ENCODE peak calls at places on chromosomes 11 and 22, in six cellular contexts. U is AG20443; T is KBM-7; P is stimulated activated CD8-positive, alpha-beta memory T cell treated with anti-CD3 and anti-CD28 coated beads, Interleukin-15, amount 100 ng/mL, for 4 hours; Z is SJSA1; R is naive thymus-derived CD8-positive, alpha-beta T cell. O is an unnamed sample.

GRCh38 chr11:31106963-31107576 is 262.5 kb downstream of the DCDC1 start:
- DNase-seq in T (peak; percentile 59), Z (peak; percentile 4), R (no peak), P (no peak), U (peak; percentile 35), O (peak; percentile 95)

GRCh38 chr22:33213383-33214075 is 155.3 kb upstream of the SYN3 start:
- DNase-seq in R (no peak), Z (no peak), P (no peak), U (no peak), T (no peak), O (no peak)

GRCh38 chr11:95584180-95584579 is 205.4 kb downstream of the FAM76B start:
- DNase-seq in R (no peak), T (no peak), Z (peak; percentile 38), P (no peak), U (no peak), O (no peak)

GRCh38 chr11:11243258-11243789 is 109.7 kb downstream of the CSNK2A3 start:
- DNase-seq in T (no peak), U (peak; percentile 32), Z (no peak), R (no peak), P (no peak), O (no peak)

GRCh38 chr22:49667236-49667635 is 160.4 kb downstream of the BRD1 start:
- DNase-seq in P (no peak), U (no peak), Z (no peak), R (no peak), T (no peak), O (peak; percentile 50)

GRCh38 chr11:89504270-89504669 is 13.1 kb upstream of the NOX4 start:
- DNase-seq in P (no peak), Z (no peak), R (no peak), U (no peak), T (no peak), O (no peak)

GRCh38 chr22:42080287-42080686 is 787 bp downstream of the SMDT1 start:
- DNase-seq in T (no peak), P (no peak), U (peak; percentile 43), R (no peak), Z (no peak), O (peak; percentile 55)

GRCh38 chr11:125364085-125364822 is 131.8 kb downstream of the FEZ1 start:
- DNase-seq in U (peak; percentile 34), P (no peak), R (no peak), T (no peak), Z (no peak), O (no peak)

GRCh38 chr22:20563464-20563906 is 56.1 kb downstream of the MED15 start:
- DNase-seq in P (no peak), U (no peak), Z (no peak), T (no peak), R (no peak), O (no peak)

GRCh38 chr11:111845256-111846028 is 25.9 kb downstream of the ALG9 start:
- DNase-seq in U (no peak), R (no peak), T (no peak), Z (no peak), P (no peak), O (peak; percentile 63)

GRCh38 chr22:43186272-43187170 is at the start of gene TTLL12:
- DNase-seq in T (peak; percentile 45), Z (peak; percentile 62), U (peak; percentile 89), P (peak; percentile 38), R (peak; percentile 68), O (peak; percentile 68)